ENCODE peak calls at places on chromosomes 5 and 9, in six cellular contexts. T is endodermal cell; O is right lobe of liver; B is effector memory CD4-positive, alpha-beta T cell; H is heart right ventricle; V is brain microvascular endothelial cell. D is an unnamed sample.

GRCh38 chr9:134515026-134515821 is 126.4 kb upstream of the COL5A1 start:
- DNase-seq in H (no peak), T (no peak), O (no peak), B (no peak), V (no peak), D (no peak)

GRCh38 chr9:134059661-134060395 is 8.0 kb downstream of the BRD3 start:
- DNase-seq in H (no peak), V (no peak), B (no peak), T (peak; percentile 47), O (no peak), D (peak; percentile 75)

GRCh38 chr9:129458663-129459549 is 162.0 kb downstream of the C9orf50 start:
- DNase-seq in O (peak; percentile 54), V (peak; percentile 24), B (no peak), H (peak; percentile 67), T (peak; percentile 74), D (peak; percentile 84)

GRCh38 chr5:131081371-131081770 is 83.7 kb downstream of the HINT1 start:
- DNase-seq in T (no peak), O (no peak), H (no peak), B (no peak), V (no peak), D (no peak)

GRCh38 chr5:163914911-163915310 is 409.5 kb downstream of the MAT2B start:
- DNase-seq in H (no peak), B (no peak), T (no peak), V (no peak), O (no peak), D (no peak)

GRCh38 chr9:130331573-130331972 is 66.0 kb downstream of the HMCN2 start:
- DNase-seq in V (peak; percentile 18), T (no peak), O (no peak), H (peak; percentile 68), B (no peak), D (peak; percentile 56)

GRCh38 chr9:105760053-105760452 is 65.7 kb downstream of the TMEM38B start:
- DNase-seq in T (no peak), B (no peak), H (no peak), V (no peak), O (no peak), D (no peak)

GRCh38 chr5:168179185-168179584 is 112.3 kb upstream of the WWC1 start:
- DNase-seq in B (no peak), T (no peak), H (no peak), V (no peak), O (no peak), D (no peak)

GRCh38 chr9:18105996-18106595 is 367.9 kb upstream of the ADAMTSL1 start:
- DNase-seq in H (no peak), T (no peak), O (no peak), V (no peak), B (no peak), D (peak; percentile 0)

GRCh38 chr9:120890415-120891254 is 13.6 kb upstream of the PHF19 start:
- DNase-seq in O (no peak), V (no peak), T (no peak), H (no peak), B (no peak), D (no peak)

GRCh38 chr9:32644698-32645097 is 9.2 kb upstream of the TAF1L start:
- DNase-seq in B (no peak), H (no peak), V (peak; percentile 63), O (no peak), T (no peak), D (no peak)

GRCh38 chr9:93662016-93662638 is 85.7 kb downstream of the PHF2 start:
- DNase-seq in B (no peak), V (no peak), T (no peak), O (no peak), H (no peak), D (no peak)
- H3K36me3 ChIP-seq in B (peaks cover 54% of the 10 kb centered on the region), V (no peaks in the 10 kb centered on the region), T (peaks cover 3% of the 10 kb centered on the region), O (no peaks in the 10 kb centered on the region), H (peaks cover 87% of the 10 kb centered on the region), D (peaks cover 2% of the 10 kb centered on the region)

DNA sequence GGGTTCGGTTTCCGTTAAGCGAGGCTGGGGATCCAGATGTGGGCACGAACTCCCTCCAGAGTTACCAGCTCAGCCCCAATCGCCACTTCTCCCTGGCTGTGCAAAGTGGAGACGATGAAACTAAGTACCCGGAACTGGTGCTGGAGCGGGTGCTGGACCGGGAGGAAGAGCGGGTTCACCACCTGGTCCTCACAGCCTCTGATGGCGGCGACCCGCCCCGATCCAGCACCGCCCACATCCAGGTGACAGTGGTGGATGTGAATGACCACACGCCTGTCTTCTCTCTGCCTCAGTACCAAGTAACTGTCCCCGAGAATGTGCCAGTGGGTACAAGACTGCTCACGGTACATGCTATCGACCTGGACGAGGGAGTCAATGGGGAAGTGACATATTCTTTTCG is 803 bp downstream of the PCDHGA7 start:
- DNase-seq in O (no peak), B (no peak), H (no peak), T (no peak), V (no peak), D (peak; percentile 28)
- H3K4me3 ChIP-seq in O (no peak overlapping the region), B (no peak overlapping the region), H (no peak overlapping the region), T (no peak overlapping the region), V (no peak overlapping the region), D (no peak overlapping the region)

DNA sequence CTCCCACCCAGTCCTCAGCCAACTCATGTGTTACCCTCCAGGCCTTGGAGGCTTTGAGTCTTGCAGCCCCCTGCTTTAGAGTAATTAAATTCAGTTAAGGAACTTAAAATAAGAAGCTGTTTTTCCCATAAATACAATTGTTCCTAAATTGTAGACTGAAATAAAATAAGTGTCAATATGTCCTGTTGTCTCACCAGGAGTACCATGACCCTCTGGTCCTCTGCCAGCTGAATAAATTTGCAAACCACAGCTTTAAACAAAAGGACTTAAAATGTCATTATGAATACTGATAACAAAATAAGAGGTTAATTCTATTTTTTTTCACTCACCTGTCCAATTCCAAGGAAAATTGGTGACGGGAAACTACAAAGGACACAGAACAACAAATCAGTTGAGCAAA is 15.6 kb downstream of the SLC35D2 start:
- DNase-seq in V (no peak), H (no peak), T (no peak), O (no peak), B (no peak), D (no peak)
- H3K27me3 ChIP-seq in V (no peaks in the 10 kb centered on the region), H (no peaks in the 10 kb centered on the region), T (no peaks in the 10 kb centered on the region), O (no peaks in the 10 kb centered on the region), B (no peaks in the 10 kb centered on the region), D (no peaks in the 10 kb centered on the region)

GRCh38 chr5:14370386-14370785 is 211.2 kb upstream of the OTULINL start:
- DNase-seq in B (no peak), V (no peak), H (no peak), O (no peak), T (no peak), D (no peak)
- H3K36me3 ChIP-seq in B (no peaks in the 10 kb centered on the region), V (peaks cover 92% of the 10 kb centered on the region), H (peaks cover 100% of the 10 kb centered on the region), O (peaks cover 39% of the 10 kb centered on the region), T (peaks cover 83% of the 10 kb centered on the region), D (peaks cover 17% of the 10 kb centered on the region)

GRCh38 chr5:52838306-52839015 is 50.7 kb downstream of the ITGA1 start:
- DNase-seq in H (no peak), O (no peak), V (peak; percentile 75), B (no peak), T (no peak), D (no peak)
- H3K4me3 ChIP-seq in H (no peak overlapping the region), O (no peak overlapping the region), V (no peak overlapping the region), B (no peak overlapping the region), T (no peak overlapping the region), D (no peak overlapping the region)

GRCh38 chr9:87187656-87188055 is 240.3 kb upstream of the GAS1 start:
- DNase-seq in H (no peak), T (no peak), B (no peak), O (no peak), V (no peak), D (no peak)

GRCh38 chr9:87193925-87194380 is 246.6 kb upstream of the GAS1 start:
- DNase-seq in O (no peak), H (no peak), V (peak; percentile 86), T (no peak), B (no peak), D (no peak)

GRCh38 chr9:87184956-87185642 is 237.8 kb upstream of the GAS1 start:
- DNase-seq in O (no peak), T (no peak), V (peak; percentile 29), H (no peak), B (no peak), D (no peak)

GRCh38 chr9:87193151-87193550 is 245.8 kb upstream of the GAS1 start:
- DNase-seq in T (no peak), H (no peak), B (no peak), V (no peak), O (no peak), D (no peak)

GRCh38 chr9:87189006-87189405 is 241.7 kb upstream of the GAS1 start:
- DNase-seq in B (no peak), H (no peak), O (no peak), V (no peak), T (no peak), D (no peak)
- H3K27me3 ChIP-seq in B (no peaks in the 10 kb centered on the region), H (no peaks in the 10 kb centered on the region), O (no peaks in the 10 kb centered on the region), V (no peaks in the 10 kb centered on the region), T (no peaks in the 10 kb centered on the region), D (no peaks in the 10 kb centered on the region)

DNA sequence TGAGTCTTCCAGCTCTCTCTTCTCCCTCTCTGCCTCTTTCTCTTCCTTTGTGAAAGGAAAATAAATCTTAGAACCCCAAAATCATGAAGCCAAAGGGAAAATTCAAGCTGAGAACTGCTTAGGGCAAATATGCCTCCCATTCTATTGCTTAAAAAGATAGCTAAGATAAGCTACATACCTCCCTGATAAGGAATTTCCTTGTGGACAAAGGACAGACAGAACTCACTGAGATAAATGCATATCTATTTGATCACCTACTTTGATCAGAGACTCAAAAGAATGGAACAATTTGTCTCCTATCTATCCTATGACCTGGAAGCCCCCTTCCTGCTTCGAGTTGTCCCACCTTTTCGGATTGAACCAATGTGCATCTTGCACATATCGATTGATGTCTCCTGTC is 220.6 kb upstream of the NMUR2 start:
- DNase-seq in T (no peak), O (no peak), H (no peak), B (no peak), V (no peak), D (no peak)
- H3K36me3 ChIP-seq in T (no peaks in the 10 kb centered on the region), O (no peaks in the 10 kb centered on the region), H (no peaks in the 10 kb centered on the region), B (no peaks in the 10 kb centered on the region), V (no peaks in the 10 kb centered on the region), D (no peaks in the 10 kb centered on the region)

DNA sequence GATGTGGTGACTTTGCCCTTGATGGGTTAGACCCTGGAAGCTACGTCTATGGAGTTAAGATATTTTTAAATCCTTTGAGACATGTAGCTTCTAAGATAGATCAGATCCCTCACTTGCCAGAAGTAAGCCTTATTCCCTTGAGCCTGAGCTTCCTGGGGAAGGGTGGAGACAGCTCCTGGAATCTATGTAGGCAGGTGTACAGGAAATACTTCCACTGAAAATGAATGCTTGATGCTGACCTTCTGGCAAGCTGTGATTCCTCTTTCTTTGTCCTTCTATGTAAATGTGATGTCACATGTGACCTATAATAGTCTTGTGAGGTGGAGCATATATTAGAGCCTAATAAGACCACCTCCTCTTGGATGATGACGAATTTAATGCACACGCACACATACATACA is 1152.0 kb upstream of the ACO1 start:
- DNase-seq in V (no peak), B (no peak), H (no peak), O (no peak), T (no peak), D (no peak)
- H3K4me3 ChIP-seq in V (no peak overlapping the region), B (no peak overlapping the region), H (no peak overlapping the region), O (no peak overlapping the region), T (no peak overlapping the region), D (no peak overlapping the region)